ENCODE peak calls at places on chromosomes 4 and X, in nine cellular contexts. V is bronchial epithelial cell, W is upper lobe of left lung, J is cardiac fibroblast, R is smooth muscle cell of the brain vasculature, C is endothelial cell, P is Caki2, T is mammary epithelial cell, H is aorta. N is an unnamed sample.

GRCh38 chrX:3757510-3758025 is 44.1 kb upstream of the PRKX start:
- DNase-seq in P (no peak), H (no peak), J (no peak), C (no peak), V (no peak), W (no peak), R (no peak), T (peak), N (no peak)

GRCh38 chrX:153924149-153924861 is 1.8 kb downstream of the ARHGAP4 start:
- DNase-seq in H (no peak), P (no peak), T (peak), W (no peak), C (no peak), V (no peak), J (peak), R (no peak), N (no peak)

GRCh38 chrX:22378296-22378695 is 105.6 kb downstream of the CBLL2 start:
- DNase-seq in P (no peak), C (no peak), V (no peak), R (no peak), J (no peak), W (no peak), T (peak), H (no peak), N (no peak)

GRCh38 chrX:153875391-153876111 is 10.4 kb downstream of the L1CAM start:
- DNase-seq in C (peak), J (peak), T (no peak), R (no peak), H (no peak), W (peak), P (peak), V (no peak), N (peak)

GRCh38 chr4:122851568-122851967 is 24.9 kb downstream of the FGF2 start:
- DNase-seq in P (no peak), H (no peak), T (no peak), J (no peak), C (no peak), V (no peak), R (no peak), W (no peak), N (no peak)

GRCh38 chr4:161642708-161643107 is 521.1 kb downstream of the FSTL5 start:
- DNase-seq in C (no peak), H (no peak), J (peak), R (no peak), W (no peak), V (peak), P (no peak), T (no peak), N (no peak)

GRCh38 chrX:125308653-125309052 is 11.0 kb upstream of the TEX13C start:
- DNase-seq in C (no peak), J (no peak), H (no peak), T (no peak), V (no peak), R (no peak), W (no peak), P (no peak), N (no peak)

GRCh38 chr4:182862166-182862875 is 54.9 kb downstream of the DCTD start:
- DNase-seq in T (no peak), R (no peak), J (no peak), H (no peak), V (no peak), W (no peak), P (no peak), C (no peak), N (no peak)

GRCh38 chrX:39682778-39683177 is 415.0 kb downstream of the BCOR start:
- DNase-seq in C (no peak), R (no peak), P (no peak), T (no peak), H (no peak), W (no peak), J (no peak), V (no peak), N (no peak)

GRCh38 chr4:117545042-117545441 is 459.7 kb upstream of the TRAM1L1 start:
- DNase-seq in C (no peak), V (no peak), H (no peak), J (no peak), P (no peak), T (no peak), W (no peak), R (no peak), N (no peak)

GRCh38 chrX:41027388-41027787 is 57.9 kb upstream of the USP9X start:
- DNase-seq in J (peak), P (peak), R (no peak), H (no peak), W (no peak), C (no peak), V (peak), T (peak), N (no peak)

GRCh38 chr4:141802324-141802723 is 165.9 kb downstream of the IL15 start:
- DNase-seq in P (peak), W (no peak), H (no peak), T (no peak), C (no peak), V (peak), R (no peak), J (peak), N (no peak)

GRCh38 chr4:95580226-95580625 is 31.5 kb upstream of the UNC5C start:
- DNase-seq in H (no peak), W (peak), V (no peak), R (no peak), C (no peak), T (no peak), J (no peak), P (no peak), N (no peak)

N was measured in type B pancreatic cell.